ENCODE peak calls at places on chromosomes 6 and 20, in ten cellular contexts. H is ELR; Z is RWPE1; G is mesendoderm; A is stimulated activated CD8-positive, alpha-beta memory T cell treated with anti-CD3 and anti-CD28 coated beads, Interleukin-15, amount 100 ng/mL, for 4 hours; N is ELF-1; F is heart left ventricle; J is anterior cingulate cortex; X is activated CD4-positive, alpha-beta T cell treated with anti-CD3 and anti-CD28 coated beads, Interleukin-2, amount 50 U/mL, for 1 hour; S is hypothalamus. B is an unnamed sample.

GRCh38 chr6:41976794-41977484 is 35.3 kb upstream of the CCND3 start:
- DNase-seq in H (peak), Z (peak), G (no peak), A (peak), N (peak), F (no peak), J (no peak), X (no peak), S (no peak), B (no peak)

GRCh38 chr6:43950206-43950605 is 177.0 kb downstream of the MRPL14 start:
- DNase-seq in H (no peak), Z (no peak), G (no peak), A (no peak), N (no peak), F (no peak), J (no peak), X (no peak), S (no peak), B (no peak)

GRCh38 chr6:1738682-1739081 is 129.0 kb downstream of the FOXC1 start:
- DNase-seq in H (no peak), Z (no peak), G (no peak), A (no peak), N (no peak), F (no peak), J (no peak), X (no peak), S (no peak), B (no peak)

GRCh38 chr6:111805511-111806181 is 67.6 kb downstream of the FYN start:
- DNase-seq in H (peak), Z (no peak), G (no peak), A (no peak), N (no peak), F (no peak), J (no peak), X (no peak), S (no peak), B (peak)

GRCh38 chr20:20237093-20237959 is 130.6 kb upstream of the INSM1 start:
- DNase-seq in H (peak), Z (peak), G (peak), A (no peak), N (peak), F (no peak), J (no peak), X (peak), S (no peak), B (peak)

GRCh38 chr20:2408111-2408510 is 27.4 kb downstream of the TGM6 start:
- DNase-seq in H (no peak), Z (no peak), G (no peak), A (no peak), N (no peak), F (no peak), J (no peak), X (no peak), S (no peak), B (no peak)

GRCh38 chr6:30937265-30937664 is 3.5 kb upstream of the MUCL3 start:
- DNase-seq in H (no peak), Z (no peak), G (no peak), A (no peak), N (no peak), F (no peak), J (no peak), X (no peak), S (no peak), B (no peak)

GRCh38 chr6:167115054-167115453 is 7.8 kb upstream of the CCR6 start:
- DNase-seq in H (no peak), Z (no peak), G (no peak), A (no peak), N (no peak), F (no peak), J (no peak), X (no peak), S (no peak), B (no peak)

GRCh38 chr20:51014797-51015722 is 7.8 kb downstream of the KCNG1 start:
- DNase-seq in H (peak), Z (peak), G (peak), A (no peak), N (peak), F (no peak), J (peak), X (no peak), S (no peak), B (peak)

GRCh38 chr20:59326188-59326587 is 25.8 kb downstream of the EDN3 start:
- DNase-seq in H (no peak), Z (no peak), G (no peak), A (no peak), N (no peak), F (no peak), J (no peak), X (no peak), S (no peak), B (no peak)

GRCh38 chr6:33613794-33614166 is 7.3 kb upstream of the ITPR3 start:
- DNase-seq in H (peak), Z (peak), G (no peak), A (no peak), N (no peak), F (no peak), J (no peak), X (no peak), S (no peak), B (no peak)

GRCh38 chr6:1630212-1630770 is 20.6 kb downstream of the FOXC1 start:
- DNase-seq in H (no peak), Z (no peak), G (no peak), A (no peak), N (no peak), F (no peak), J (no peak), X (no peak), S (no peak), B (no peak)

GRCh38 chr6:135592276-135592675 is 94.7 kb upstream of the AHI1 start:
- DNase-seq in H (no peak), Z (no peak), G (no peak), A (no peak), N (no peak), F (no peak), J (no peak), X (no peak), S (no peak), B (no peak)

GRCh38 chr6:17584241-17584803 is 15.8 kb upstream of the FAM8A1 start:
- DNase-seq in H (peak), Z (peak), G (peak), A (no peak), N (peak), F (peak), J (peak), X (no peak), S (no peak), B (peak)

GRCh38 chr6:22079788-22080187 is 217.0 kb downstream of the PRL start:
- DNase-seq in H (peak), Z (no peak), G (no peak), A (no peak), N (no peak), F (no peak), J (no peak), X (no peak), S (no peak), B (no peak)

GRCh38 chr20:54491443-54491842 is 16.1 kb downstream of the DOK5 start:
- DNase-seq in H (no peak), Z (no peak), G (no peak), A (no peak), N (no peak), F (no peak), J (no peak), X (no peak), S (no peak), B (no peak)

GRCh38 chr6:48809700-48810099 is 653.4 kb downstream of the MMUT start:
- DNase-seq in H (no peak), Z (no peak), G (no peak), A (no peak), N (no peak), F (no peak), J (no peak), X (no peak), S (no peak), B (no peak)

GRCh38 chr6:134217516-134218140 is 100.3 kb downstream of the SGK1 start:
- DNase-seq in H (no peak), Z (no peak), G (no peak), A (no peak), N (no peak), F (no peak), J (no peak), X (no peak), S (no peak), B (no peak)

GRCh38 chr6:169809386-169809785 is 58.0 kb downstream of the ERMARD start:
- DNase-seq in H (no peak), Z (no peak), G (no peak), A (no peak), N (no peak), F (no peak), J (no peak), X (no peak), S (no peak), B (no peak)

GRCh38 chr20:5195655-5196054 is 68.8 kb downstream of the CDS2 start:
- DNase-seq in H (peak), Z (no peak), G (no peak), A (no peak), N (no peak), F (no peak), J (no peak), X (no peak), S (no peak), B (no peak)

GRCh38 chr6:7106752-7107577 is 796 bp upstream of the RREB1 start:
- DNase-seq in H (peak), Z (peak), G (peak), A (peak), N (peak), F (peak), J (no peak), X (peak), S (no peak), B (peak)

GRCh38 chr6:47455533-47456209 is 21.9 kb upstream of the CD2AP start:
- DNase-seq in H (no peak), Z (peak), G (no peak), A (no peak), N (no peak), F (no peak), J (no peak), X (no peak), S (no peak), B (no peak)

GRCh38 chr6:108966855-108967755 is 118.9 kb downstream of the ARMC2 start:
- DNase-seq in H (peak), Z (peak), G (peak), A (peak), N (peak), F (peak), J (no peak), X (no peak), S (no peak), B (peak)

GRCh38 chr6:105644073-105644489 is 241.2 kb upstream of the PREP start:
- DNase-seq in H (no peak), Z (no peak), G (peak), A (no peak), N (no peak), F (no peak), J (no peak), X (no peak), S (no peak), B (peak)

GRCh38 chr20:35497320-35497719 is 32.1 kb downstream of the C20orf173 start:
- DNase-seq in H (no peak), Z (no peak), G (no peak), A (no peak), N (no peak), F (no peak), J (no peak), X (no peak), S (no peak), B (no peak)

GRCh38 chr6:5398530-5398929 is 137.2 kb downstream of the FARS2 start:
- DNase-seq in H (peak), Z (peak), G (peak), A (no peak), N (no peak), F (no peak), J (no peak), X (no peak), S (no peak), B (peak)

GRCh38 chr6:30688569-30688968 is 2.1 kb upstream of the PPP1R18 start:
- DNase-seq in H (no peak), Z (no peak), G (no peak), A (no peak), N (no peak), F (no peak), J (no peak), X (no peak), S (no peak), B (no peak)

GRCh38 chr20:49631074-49631716 is 63.3 kb upstream of the PTGIS start:
- DNase-seq in H (no peak), Z (no peak), G (no peak), A (no peak), N (peak), F (no peak), J (no peak), X (no peak), S (no peak), B (no peak)

GRCh38 chr20:25047766-25048165 is 10.2 kb downstream of the ACSS1 start:
- DNase-seq in H (no peak), Z (no peak), G (no peak), A (no peak), N (no peak), F (no peak), J (no peak), X (no peak), S (no peak), B (no peak)

GRCh38 chr20:2742934-2743559 is 50.5 kb downstream of the EBF4 start:
- DNase-seq in H (peak), Z (peak), G (peak), A (peak), N (peak), F (no peak), J (peak), X (peak), S (no peak), B (peak)

B was measured in left kidney.